ENCODE peak calls at places on chromosomes 1 and 21, in ten cellular contexts. V is upper lobe of right lung, P is MM.1S, Z is uterus, I is GM06990, L is fibroblast of lung, H is kidney epithelial cell, B is astrocyte of the spinal cord, N is cardiac fibroblast, R is GM13977. W is an unnamed sample.

GRCh38 chr1:4107291-4107690 is 207.2 kb upstream of the C1orf174 start:
- DNase-seq in V (peak), P (no peak), Z (no peak), I (no peak), L (no peak), H (no peak), B (no peak), N (no peak), R (no peak), W (no peak)

GRCh38 chr1:40755052-40755451 is 28.5 kb upstream of the KCNQ4 start:
- DNase-seq in V (no peak), P (no peak), Z (no peak), I (no peak), L (peak), H (no peak), B (no peak), N (peak), R (no peak), W (no peak)

GRCh38 chr1:235206533-235207201 is 45.6 kb upstream of the RBM34 start:
- DNase-seq in V (no peak), P (no peak), Z (no peak), I (no peak), L (no peak), H (peak), B (peak), N (peak), R (peak), W (no peak)

GRCh38 chr1:156704930-156705320 is 458 bp downstream of the CRABP2 start:
- DNase-seq in V (no peak), P (no peak), Z (peak), I (no peak), L (peak), H (no peak), B (peak), N (peak), R (no peak), W (no peak)

GRCh38 chr1:118963456-118964430 is 24.4 kb downstream of the TBX15 start:
- DNase-seq in V (no peak), P (no peak), Z (no peak), I (no peak), L (peak), H (no peak), B (peak), N (peak), R (no peak), W (no peak)

GRCh38 chr1:42221952-42222606 is 57.5 kb upstream of the GUCA2A start:
- DNase-seq in V (no peak), P (no peak), Z (no peak), I (no peak), L (peak), H (peak), B (peak), N (peak), R (no peak), W (no peak)

GRCh38 chr21:46368533-46369285 is 44.8 kb downstream of the PCNT start:
- DNase-seq in V (no peak), P (peak), Z (no peak), I (no peak), L (no peak), H (no peak), B (no peak), N (no peak), R (peak), W (peak)

GRCh38 chr1:187264995-187265602 is 436.4 kb downstream of the PLA2G4A start:
- DNase-seq in V (no peak), P (peak), Z (no peak), I (no peak), L (peak), H (no peak), B (peak), N (peak), R (no peak), W (no peak)

GRCh38 chr1:235045034-235045690 is 83.5 kb downstream of the TOMM20 start:
- DNase-seq in V (peak), P (no peak), Z (no peak), I (no peak), L (peak), H (no peak), B (no peak), N (no peak), R (no peak), W (no peak)

GRCh38 chr21:28442624-28443023 is 550.1 kb downstream of the LTN1 start:
- DNase-seq in V (no peak), P (no peak), Z (no peak), I (no peak), L (peak), H (peak), B (peak), N (peak), R (no peak), W (no peak)

GRCh38 chr1:201889092-201889968 is 632 bp downstream of the SHISA4 start:
- DNase-seq in V (no peak), P (no peak), Z (no peak), I (no peak), L (no peak), H (no peak), B (no peak), N (no peak), R (peak), W (no peak)

GRCh38 chr1:6002714-6003501 is 10.7 kb upstream of the NPHP4 start:
- DNase-seq in V (peak), P (no peak), Z (no peak), I (no peak), L (no peak), H (no peak), B (no peak), N (no peak), R (no peak), W (no peak)

GRCh38 chr1:177505905-177506590 is 335.3 kb downstream of the BRINP2 start:
- DNase-seq in V (no peak), P (peak), Z (no peak), I (no peak), L (peak), H (no peak), B (peak), N (peak), R (no peak), W (no peak)

GRCh38 chr1:65172936-65173335 is 24.9 kb downstream of the AK4 start:
- DNase-seq in V (no peak), P (no peak), Z (no peak), I (no peak), L (no peak), H (peak), B (no peak), N (no peak), R (no peak), W (no peak)

GRCh38 chr21:25871566-25871965 is 136.8 kb downstream of the GABPA start:
- DNase-seq in V (no peak), P (no peak), Z (no peak), I (no peak), L (no peak), H (no peak), B (no peak), N (no peak), R (no peak), W (no peak)

GRCh38 chr1:73662526-73662925 is 535.5 kb downstream of the LRRIQ3 start:
- DNase-seq in V (no peak), P (no peak), Z (no peak), I (no peak), L (no peak), H (no peak), B (no peak), N (no peak), R (no peak), W (no peak)

GRCh38 chr1:47578026-47578861 is 140.4 kb downstream of the FOXD2 start:
- DNase-seq in V (no peak), P (no peak), Z (no peak), I (no peak), L (peak), H (no peak), B (no peak), N (no peak), R (no peak), W (no peak)

GRCh38 chr1:201769966-201770365 is 59.0 kb upstream of the IPO9 start:
- DNase-seq in V (no peak), P (no peak), Z (no peak), I (no peak), L (peak), H (no peak), B (peak), N (peak), R (no peak), W (no peak)

GRCh38 chr1:53060580-53060979 is 1.4 kb upstream of the PODN start:
- DNase-seq in V (no peak), P (no peak), Z (peak), I (no peak), L (peak), H (no peak), B (peak), N (peak), R (no peak), W (no peak)

GRCh38 chr1:160542303-160542945 is 19.4 kb upstream of the SLAMF6 start:
- DNase-seq in V (no peak), P (no peak), Z (no peak), I (no peak), L (no peak), H (peak), B (no peak), N (no peak), R (no peak), W (no peak)

GRCh38 chr1:28646040-28646439 is 2.4 kb upstream of the RNU11 start:
- DNase-seq in V (no peak), P (no peak), Z (no peak), I (no peak), L (no peak), H (no peak), B (no peak), N (no peak), R (no peak), W (no peak)

GRCh38 chr1:9316080-9316444 is 23.4 kb downstream of the SPSB1 start:
- DNase-seq in V (no peak), P (no peak), Z (no peak), I (no peak), L (no peak), H (no peak), B (no peak), N (no peak), R (no peak), W (no peak)

GRCh38 chr1:180311011-180311730 is 81.1 kb downstream of the LHX4 start:
- DNase-seq in V (no peak), P (no peak), Z (no peak), I (no peak), L (no peak), H (no peak), B (peak), N (peak), R (no peak), W (no peak)

GRCh38 chr1:227901906-227902640 is 45.7 kb downstream of the WNT9A start:
- DNase-seq in V (peak), P (no peak), Z (no peak), I (no peak), L (no peak), H (no peak), B (peak), N (peak), R (no peak), W (no peak)

GRCh38 chr1:228347181-228347580 is 59.5 kb downstream of the TRIM11 start:
- DNase-seq in V (no peak), P (no peak), Z (peak), I (no peak), L (no peak), H (no peak), B (no peak), N (no peak), R (no peak), W (no peak)

DNA sequence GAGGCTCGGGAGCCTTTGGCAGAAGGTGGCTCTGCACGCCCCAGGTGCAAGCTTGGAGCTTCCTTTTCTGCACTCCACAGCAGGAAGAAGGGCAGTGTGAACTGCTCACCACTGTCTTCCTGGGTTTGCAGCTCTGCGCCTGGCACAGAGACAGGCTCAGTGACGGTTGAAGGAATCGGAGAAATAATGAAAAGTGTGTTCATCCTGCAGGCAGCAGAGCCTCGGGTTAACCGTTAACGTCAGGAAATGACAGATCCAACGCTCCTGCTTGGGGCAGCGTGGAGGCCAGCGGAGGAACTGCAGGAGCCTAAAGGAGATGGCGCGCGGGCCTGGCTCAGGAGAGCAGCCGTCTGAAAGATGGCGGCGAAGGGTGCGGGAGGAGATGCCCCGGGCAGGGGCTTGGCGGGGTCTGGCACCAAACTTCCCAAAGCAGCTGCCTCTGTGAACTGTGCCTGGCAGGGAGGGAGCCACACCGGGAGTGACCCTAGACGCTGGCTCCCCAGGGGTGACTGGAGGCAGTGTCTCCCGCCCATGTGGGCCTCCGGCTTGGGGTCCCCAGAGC is 10.9 kb upstream of the SAMD11 start:
- DNase-seq in V (peak), P (no peak), Z (no peak), I (peak), L (no peak), H (no peak), B (no peak), N (peak), R (no peak), W (no peak)
- TF ChIP-seq CTCF in V (no peak), P (peak), Z (no peak), I (no peak), L (peak), H (peak), B (peak), N (peak), R (no peak), W (no peak)

GRCh38 chr1:51584021-51584420 is 32.9 kb upstream of the OSBPL9 start:
- DNase-seq in V (no peak), P (no peak), Z (no peak), I (no peak), L (no peak), H (no peak), B (no peak), N (no peak), R (no peak), W (no peak)
- TF ChIP-seq CTCF in V (no peak), P (no peak), Z (no peak), I (no peak), L (no peak), H (no peak), B (no peak), N (no peak), R (no peak), W (no peak)

GRCh38 chr21:38712076-38712475 is 93.7 kb upstream of the ETS2 start:
- DNase-seq in V (no peak), P (no peak), Z (no peak), I (no peak), L (peak), H (peak), B (peak), N (peak), R (no peak), W (no peak)
- TF ChIP-seq CTCF in V (peak), P (peak), Z (peak), I (no peak), L (peak), H (peak), B (peak), N (peak), R (peak), W (no peak)

GRCh38 chr1:1858382-1859086 is 32.4 kb downstream of the GNB1 start:
- DNase-seq in V (no peak), P (no peak), Z (peak), I (no peak), L (peak), H (no peak), B (peak), N (peak), R (no peak), W (no peak)
- TF ChIP-seq CTCF in V (peak), P (no peak), Z (peak), I (peak), L (peak), H (peak), B (peak), N (peak), R (no peak), W (no peak)